ENCODE peak calls at places on chromosomes 4 and X, in six cellular contexts. I, M, S, K, J and V are unnamed samples.

GRCh38 chrX:25003066-25003849 is 12.5 kb downstream of the ARX start:
- DNase-seq in M (no peak), I (no peak), K (no peak), S (no peak), J (no peak), V (no peak)

GRCh38 chr4:90528551-90528950 is 401.4 kb downstream of the CCSER1 start:
- DNase-seq in J (no peak), I (no peak), M (no peak), S (no peak), K (no peak), V (no peak)

GRCh38 chr4:14532436-14532835 is 469.8 kb upstream of the CPEB2 start:
- DNase-seq in J (no peak), I (no peak), S (no peak), K (no peak), M (no peak), V (no peak)

GRCh38 chrX:13552892-13553291 is 16.5 kb upstream of the EGFL6 start:
- DNase-seq in S (no peak), J (no peak), M (no peak), I (no peak), K (no peak), V (no peak)

GRCh38 chr4:141972950-141973349 is 336.6 kb downstream of the IL15 start:
- DNase-seq in S (no peak), J (no peak), K (no peak), I (no peak), M (no peak), V (no peak)

GRCh38 chr4:101171747-101172146 is 175.6 kb downstream of the PPP3CA start:
- DNase-seq in M (no peak), I (peak), J (no peak), S (no peak), K (no peak), V (no peak)

GRCh38 chr4:3571921-3572320 is 39.7 kb upstream of the LRPAP1 start:
- DNase-seq in I (no peak), S (no peak), J (no peak), M (no peak), K (no peak), V (no peak)

GRCh38 chr4:98682719-98683118 is 24.3 kb upstream of the TSPAN5 start:
- DNase-seq in J (no peak), K (no peak), M (no peak), S (no peak), I (peak), V (no peak)

GRCh38 chr4:73726000-73726399 is 14.4 kb upstream of the CXCL8 start:
- DNase-seq in S (no peak), K (no peak), M (peak), J (no peak), I (peak), V (no peak)

GRCh38 chr4:89660851-89661250 is 176.1 kb downstream of the SNCA start:
- DNase-seq in S (no peak), M (no peak), I (no peak), K (no peak), J (no peak), V (no peak)

GRCh38 chrX:69153060-69153730 is 12.1 kb downstream of the PJA1 start:
- DNase-seq in K (peak), I (peak), M (no peak), S (peak), J (no peak), V (no peak)

GRCh38 chr4:79697444-79697843 is 289.4 kb upstream of the GK2 start:
- DNase-seq in J (no peak), S (no peak), I (no peak), M (no peak), K (no peak), V (no peak)

GRCh38 chr4:22170353-22170752 is 221.8 kb upstream of the KCNIP4 start:
- DNase-seq in J (no peak), I (peak), S (no peak), K (no peak), M (peak), V (no peak)

GRCh38 chrX:9895225-9895912 is 71.8 kb upstream of the CLDN34 start:
- DNase-seq in S (no peak), K (no peak), J (no peak), M (no peak), I (no peak), V (no peak)

GRCh38 chrX:153944140-153944799 is at the start of gene RENBP:
- DNase-seq in M (no peak), K (no peak), I (no peak), J (peak), S (peak), V (peak)

GRCh38 chr4:161714928-161715327 is 448.9 kb downstream of the FSTL5 start:
- DNase-seq in S (no peak), J (no peak), K (no peak), M (no peak), I (no peak), V (no peak)

GRCh38 chrX:133405498-133406180 is 9.7 kb downstream of the GPC4 start:
- DNase-seq in J (no peak), M (no peak), I (no peak), S (no peak), K (peak), V (no peak)

GRCh38 chr4:14835708-14836107 is 166.6 kb upstream of the CPEB2 start:
- DNase-seq in S (no peak), J (no peak), M (no peak), K (no peak), I (no peak), V (no peak)

GRCh38 chr4:143559757-143560147 is 46.2 kb downstream of the SMARCA5 start:
- DNase-seq in K (no peak), M (no peak), S (no peak), I (no peak), J (no peak), V (no peak)

GRCh38 chrX:103236296-103236695 is 18.7 kb downstream of the TCEAL8 start:
- DNase-seq in S (no peak), J (no peak), M (no peak), I (no peak), K (no peak), V (no peak)

GRCh38 chr4:145939241-145939640 is 618 bp upstream of the ZNF827 start:
- DNase-seq in K (no peak), I (no peak), J (peak), M (no peak), S (no peak), V (no peak)

GRCh38 chr4:113012122-113012725 is 37.2 kb upstream of the ANK2 start:
- DNase-seq in M (no peak), I (no peak), J (no peak), S (no peak), K (no peak), V (no peak)

GRCh38 chr4:61511716-61512488 is 311.8 kb downstream of the ADGRL3 start:
- DNase-seq in J (no peak), K (no peak), M (peak), S (no peak), I (peak), V (no peak)

GRCh38 chrX:22136711-22137110 is 104.6 kb downstream of the PHEX start:
- DNase-seq in K (no peak), I (no peak), S (no peak), J (no peak), M (no peak), V (no peak)

GRCh38 chr4:151887151-151887815 is 126.5 kb upstream of the GATB start:
- DNase-seq in I (peak), J (peak), K (no peak), S (no peak), M (peak), V (no peak)

GRCh38 chrX:65034641-65035450 is 58.6 kb upstream of the ZC4H2 start:
- DNase-seq in K (peak), I (peak), J (peak), S (peak), M (peak), V (peak)

GRCh38 chr4:165767671-165768070 is 105.4 kb upstream of the TLL1 start:
- DNase-seq in J (no peak), S (no peak), K (no peak), I (no peak), M (no peak), V (no peak)

GRCh38 chrX:143081231-143081630 is 55.5 kb downstream of the SPANXN4 start:
- DNase-seq in I (no peak), K (no peak), S (no peak), J (no peak), M (no peak), V (no peak)

GRCh38 chr4:112840061-112840460 is 203.1 kb downstream of the LARP7 start:
- DNase-seq in S (no peak), M (no peak), J (no peak), K (no peak), I (peak), V (no peak)

GRCh38 chr4:140790765-140791164 is 34.6 kb upstream of the TBC1D9 start:
- DNase-seq in S (no peak), I (peak), K (no peak), J (peak), M (no peak), V (no peak)